ENCODE peak calls at places on chromosomes 6 and 20, in ten cellular contexts. C, W, V, H, Y, O, K, A, Z and E are unnamed samples.

GRCh38 chr20:13280609-13281324 is 59.7 kb downstream of the ISM1 start:
- DNase-seq in K (no peak), H (no peak), A (no peak), C (no peak), Z (no peak), Y (no peak), V (no peak), O (no peak), W (no peak), E (no peak)

GRCh38 chr20:59145926-59146800 is 17.5 kb upstream of the ZNF831 start:
- DNase-seq in K (no peak), Z (no peak), Y (no peak), C (no peak), O (no peak), W (peak), A (no peak), V (no peak), H (no peak), E (no peak)

GRCh38 chr6:160112628-160113294 is 8.9 kb upstream of the SLC22A1 start:
- DNase-seq in H (no peak), W (no peak), K (no peak), Z (no peak), Y (no peak), O (no peak), C (no peak), V (no peak), A (no peak), E (no peak)

GRCh38 chr6:141452354-141452686 is 680.4 kb upstream of the GJE1 start:
- DNase-seq in V (no peak), Z (no peak), Y (no peak), W (no peak), O (no peak), A (no peak), C (no peak), K (no peak), H (no peak), E (no peak)

GRCh38 chr20:41318271-41318649 is 729 bp upstream of the ZHX3 start:
- DNase-seq in H (no peak), A (no peak), C (peak), W (no peak), Z (no peak), O (no peak), Y (no peak), K (no peak), V (no peak), E (no peak)

GRCh38 chr6:23174781-23175361 is 605.5 kb downstream of the HDGFL1 start:
- DNase-seq in K (no peak), W (no peak), A (no peak), C (peak), Z (no peak), Y (peak), H (peak), V (peak), O (no peak), E (peak)

GRCh38 chr6:55868910-55869479 is 6.4 kb downstream of the BMP5 start:
- DNase-seq in V (no peak), A (no peak), C (peak), Y (peak), O (no peak), H (no peak), Z (peak), W (no peak), K (no peak), E (no peak)

GRCh38 chr20:53617791-53618489 is 24.3 kb upstream of the ZNF217 start:
- DNase-seq in A (no peak), Z (no peak), V (no peak), O (no peak), K (no peak), H (no peak), W (no peak), C (no peak), Y (no peak), E (no peak)

GRCh38 chr6:25717856-25718740 is 36.4 kb upstream of the SLC17A4 start:
- DNase-seq in Z (peak), K (no peak), C (peak), H (no peak), A (no peak), W (no peak), V (peak), Y (peak), O (no peak), E (peak)

GRCh38 chr6:142482973-142483372 is 181.2 kb downstream of the ADGRG6 start:
- DNase-seq in Z (no peak), K (no peak), A (no peak), V (peak), Y (no peak), C (no peak), O (no peak), W (no peak), H (no peak), E (no peak)

GRCh38 chr6:138714493-138714892 is 59.1 kb upstream of the CCDC28A start:
- DNase-seq in C (no peak), A (no peak), H (no peak), Y (no peak), W (no peak), V (no peak), Z (no peak), K (no peak), O (no peak), E (no peak)

DNA sequence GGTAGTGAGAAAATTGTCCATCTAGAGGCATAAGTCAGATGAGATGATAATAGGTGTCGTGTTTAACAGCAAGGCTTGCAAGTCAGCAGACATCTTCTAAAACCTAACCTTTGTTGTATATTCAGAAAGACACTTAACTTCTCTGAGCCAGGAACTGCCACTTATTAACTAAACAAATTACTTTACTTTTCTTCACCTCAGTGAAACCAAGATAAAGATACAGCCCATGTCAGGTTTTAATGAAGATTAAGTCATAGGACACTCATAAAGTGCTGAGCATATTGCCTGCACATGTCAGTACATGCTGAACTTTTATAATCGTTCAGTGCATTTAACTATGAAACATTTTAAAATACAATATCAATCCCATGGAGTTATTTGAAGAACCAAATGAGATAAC is 286.8 kb downstream of the NKAIN2 start:
- DNase-seq in O (no peak), A (no peak), Z (no peak), K (no peak), H (no peak), W (no peak), Y (no peak), C (no peak), V (no peak), E (no peak)
- TF ChIP-seq CTCF in O (no peak), A (no peak), Z (no peak), K (no peak), H (no peak), W (no peak), Y (no peak), C (no peak), V (no peak), E (no peak)

DNA sequence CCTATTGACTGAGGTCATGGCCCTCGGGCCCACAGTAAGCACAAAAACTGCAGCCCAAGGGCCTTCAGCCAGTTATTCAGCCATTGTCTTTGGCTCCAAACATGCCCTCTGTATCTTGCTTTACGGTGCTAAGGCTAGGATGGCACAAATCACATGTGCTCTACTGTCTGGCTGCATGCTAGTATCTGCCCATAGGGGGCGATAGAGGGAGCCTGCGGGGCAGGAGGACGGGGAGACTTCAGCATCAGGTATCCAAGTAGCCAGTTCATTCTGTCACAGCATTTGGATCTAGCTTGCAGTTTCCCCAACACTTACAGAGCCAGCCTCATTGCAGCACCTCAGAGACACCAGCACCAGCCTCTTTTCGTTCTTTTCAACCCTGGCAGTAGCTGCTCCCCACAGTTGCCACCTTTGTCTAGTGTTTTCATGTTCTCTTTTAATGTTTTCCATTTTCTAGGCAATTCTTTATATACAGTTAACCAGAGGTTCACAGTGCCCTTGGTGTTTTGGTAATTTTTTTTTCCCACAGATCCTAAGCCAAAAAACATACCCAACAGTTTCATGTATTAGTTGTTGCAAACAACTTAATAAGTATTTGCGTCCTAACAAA is 705.9 kb downstream of the PTPRT start:
- DNase-seq in O (no peak), Z (peak), A (no peak), Y (peak), H (no peak), V (no peak), W (no peak), K (no peak), C (no peak), E (no peak)
- TF ChIP-seq CTCF in O (peak), Z (peak), A (no peak), Y (no peak), H (no peak), V (no peak), W (no peak), K (peak), C (peak), E (peak)

DNA sequence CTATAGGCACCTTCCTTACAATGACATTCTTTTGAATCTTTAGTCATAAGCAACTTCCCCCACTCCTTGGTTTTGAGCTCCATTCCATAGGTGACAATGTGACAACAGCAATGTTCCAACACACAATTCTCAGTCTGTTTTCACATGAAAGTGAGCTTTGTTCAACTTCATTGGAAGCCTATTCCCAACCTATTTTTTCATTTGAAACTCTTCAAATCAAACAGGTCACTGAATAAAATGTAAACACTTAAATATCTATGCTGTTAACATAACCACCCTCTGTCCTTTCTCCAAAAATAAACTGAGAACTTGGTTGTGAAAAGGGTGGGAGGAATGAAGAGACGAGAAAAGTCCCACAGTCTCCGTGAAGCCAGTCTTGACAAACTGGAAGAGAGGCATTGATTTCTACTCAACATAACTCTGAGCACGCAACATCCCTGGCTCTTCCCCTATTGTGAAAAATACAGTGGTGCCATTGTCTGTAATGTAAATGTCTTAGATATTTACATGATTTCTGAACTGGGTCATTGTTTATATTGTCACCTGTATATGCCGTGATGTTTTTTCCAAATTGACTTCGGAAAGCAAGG is 343.1 kb downstream of the TFAP2A start:
- DNase-seq in V (no peak), A (no peak), Y (no peak), O (no peak), H (no peak), W (no peak), C (no peak), Z (no peak), K (no peak), E (no peak)
- TF ChIP-seq CTCF in V (no peak), A (no peak), Y (no peak), O (no peak), H (no peak), W (no peak), C (no peak), Z (no peak), K (no peak), E (no peak)

DNA sequence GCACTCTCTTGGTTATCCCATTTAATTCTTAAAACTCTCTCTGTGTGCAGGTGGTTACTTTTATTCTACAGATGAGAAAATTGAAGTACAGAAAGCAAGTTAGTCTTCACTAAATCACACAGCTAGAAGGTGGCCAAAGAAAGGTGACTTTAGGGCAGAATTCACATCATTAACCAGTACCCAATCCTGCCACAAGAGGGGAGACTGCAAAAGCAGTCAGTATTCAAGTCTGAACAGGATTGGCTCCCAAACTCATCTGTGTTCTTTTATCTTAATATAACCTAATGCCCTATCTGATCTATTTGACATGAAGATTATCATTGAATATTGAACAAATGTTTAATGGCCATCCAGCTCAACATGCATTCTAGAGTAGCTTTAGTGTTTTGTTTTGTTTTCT is 225.3 kb upstream of the FAM83B start:
- DNase-seq in K (no peak), V (no peak), Y (peak), C (no peak), Z (peak), A (no peak), O (no peak), W (no peak), H (no peak), E (no peak)
- TF ChIP-seq CTCF in K (peak), V (no peak), Y (no peak), C (peak), Z (peak), A (peak), O (peak), W (no peak), H (no peak), E (no peak)

GRCh38 chr20:56468317-56469076 is at the start of gene RTF2:
- DNase-seq in Z (peak), O (peak), C (peak), V (peak), Y (peak), W (peak), H (peak), A (peak), K (peak), E (peak)
- TF ChIP-seq CTCF in Z (no peak), O (no peak), C (no peak), V (no peak), Y (no peak), W (no peak), H (no peak), A (no peak), K (no peak), E (no peak)